ENCODE peak calls at places on chromosomes 13 and 19, in ten cellular contexts. C is GM23248, R is neural progenitor cell, J is HL-60, M is osteoblast, T is right lobe of liver, E is left ventricle myocardium inferior, I is psoas muscle, F is IMR-90, K is heart left ventricle. N is an unnamed sample.
A peak's percentile ranks its signal among the peaks of the same experiment; 100 is the strongest.

GRCh38 chr13:110265682-110266430 is 41.1 kb downstream of the COL4A1 start:
- DNase-seq in C (no peak), R (peak; percentile 48), J (no peak), M (no peak), T (no peak), E (peak; percentile 62), I (peak; percentile 47), F (no peak), K (peak; percentile 61), N (no peak)

GRCh38 chr13:44989941-44990340 is 603 bp downstream of the GPALPP1 start:
- DNase-seq in C (peak; percentile 55), R (no peak), J (no peak), M (peak; percentile 68), T (no peak), E (no peak), I (no peak), F (no peak), K (no peak), N (no peak)

GRCh38 chr13:46602531-46602930 is 49.6 kb downstream of the LRCH1 start:
- DNase-seq in C (no peak), R (no peak), J (no peak), M (no peak), T (no peak), E (no peak), I (no peak), F (no peak), K (no peak), N (no peak)

GRCh38 chr13:32905063-32905863 is 111.0 kb upstream of the KL start:
- DNase-seq in C (peak; percentile 67), R (no peak), J (peak; percentile 48), M (no peak), T (no peak), E (no peak), I (no peak), F (peak; percentile 3), K (no peak), N (no peak)

GRCh38 chr13:108859202-108860012 is 230.0 kb downstream of the MYO16 start:
- DNase-seq in C (peak; percentile 28), R (no peak), J (no peak), M (peak; percentile 1), T (no peak), E (no peak), I (no peak), F (peak; percentile 92), K (no peak), N (no peak)

GRCh38 chr13:113005076-113005865 is 36.3 kb downstream of the MCF2L start:
- DNase-seq in C (no peak), R (no peak), J (no peak), M (no peak), T (no peak), E (no peak), I (no peak), F (no peak), K (no peak), N (no peak)

GRCh38 chr13:65656740-65657329 is 1573.3 kb downstream of the PCDH9 start:
- DNase-seq in C (peak; percentile 6), R (no peak), J (no peak), M (no peak), T (no peak), E (no peak), I (no peak), F (peak; percentile 30), K (no peak), N (no peak)

GRCh38 chr13:92413452-92413851 is 813.2 kb upstream of the GPC6 start:
- DNase-seq in C (no peak), R (no peak), J (no peak), M (no peak), T (no peak), E (no peak), I (no peak), F (no peak), K (no peak), N (no peak)

GRCh38 chr19:13833330-13834265 is 38.4 kb downstream of the ZSWIM4 start:
- DNase-seq in C (peak; percentile 93), R (peak; percentile 95), J (peak; percentile 93), M (peak; percentile 99), T (peak; percentile 95), E (peak; percentile 96), I (peak; percentile 98), F (peak; percentile 86), K (peak; percentile 96), N (peak; percentile 94)

GRCh38 chr19:13830761-13831481 is 35.7 kb downstream of the ZSWIM4 start:
- DNase-seq in C (peak; percentile 77), R (no peak), J (no peak), M (peak; percentile 77), T (no peak), E (no peak), I (no peak), F (no peak), K (no peak), N (no peak)

GRCh38 chr19:13831560-13832056 is 36.4 kb downstream of the ZSWIM4 start:
- DNase-seq in C (peak; percentile 37), R (no peak), J (no peak), M (peak; percentile 81), T (no peak), E (no peak), I (no peak), F (no peak), K (no peak), N (no peak)

GRCh38 chr19:13834308-13834790 is 39.1 kb downstream of the ZSWIM4 start:
- DNase-seq in C (peak; percentile 83), R (no peak), J (no peak), M (peak; percentile 93), T (no peak), E (no peak), I (no peak), F (peak; percentile 76), K (no peak), N (no peak)

DNA sequence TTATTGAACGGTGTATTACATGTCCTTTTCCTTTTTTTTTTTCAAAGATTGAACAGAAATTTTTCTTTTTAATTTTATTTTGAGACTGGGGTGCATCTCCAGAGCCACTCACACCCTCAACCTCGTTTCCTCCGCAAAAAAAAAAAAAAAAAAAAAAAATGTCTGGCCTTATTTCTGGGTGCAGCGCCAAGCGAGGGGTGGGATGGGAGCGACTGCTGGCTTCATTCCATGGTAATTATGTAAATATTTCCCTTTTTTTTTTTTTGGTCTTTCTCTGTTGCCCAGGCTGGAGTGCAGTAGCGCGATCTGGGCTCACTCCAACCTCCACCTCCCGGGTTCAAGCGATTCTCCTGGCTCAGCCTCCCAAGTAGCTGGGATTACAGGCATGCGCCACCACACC is 36.9 kb downstream of the ZSWIM4 start:
- DNase-seq in C (peak; percentile 66), R (no peak), J (no peak), M (peak; percentile 77), T (no peak), E (no peak), I (no peak), F (no peak), K (no peak), N (no peak)
- H3K27me3 ChIP-seq in C (no peaks in the 10 kb centered on the region), R (no peaks in the 10 kb centered on the region), J (no peaks in the 10 kb centered on the region), M (no peaks in the 10 kb centered on the region), T (no peaks in the 10 kb centered on the region), E (no peaks in the 10 kb centered on the region), I (no peaks in the 10 kb centered on the region), F (no peaks in the 10 kb centered on the region), K (no peaks in the 10 kb centered on the region), N (no peaks in the 10 kb centered on the region)

DNA sequence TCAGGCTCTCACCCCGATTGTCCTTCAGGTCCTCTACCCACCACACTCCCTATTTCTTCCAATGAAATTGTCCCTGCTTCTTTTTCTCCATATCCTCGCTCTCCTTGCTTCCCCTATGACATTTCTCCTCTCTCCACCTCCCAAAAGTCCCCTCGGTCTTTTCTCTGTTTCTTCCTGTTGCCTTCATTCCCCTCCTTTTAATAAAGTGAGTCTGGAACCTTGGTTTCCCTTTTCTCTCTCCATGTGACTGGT is 676 bp upstream of the ZNF574 start:
- DNase-seq in C (no peak), R (no peak), J (no peak), M (no peak), T (no peak), E (no peak), I (no peak), F (no peak), K (no peak), N (no peak)
- H3K4me3 ChIP-seq in C (peak overlapping the region; percentile 82), R (peak overlapping the region; percentile 60), J (peak overlapping the region; percentile 57), M (peak overlapping the region; percentile 92), T (peak overlapping the region; percentile 71), E (peak overlapping the region; percentile 95), I (peak overlapping the region; percentile 92), F (peak overlapping the region; percentile 75), K (peak overlapping the region; percentile 68), N (peak overlapping the region; percentile 84)

GRCh38 chr19:4693078-4693350 is 22.9 kb upstream of the MYDGF start:
- DNase-seq in C (no peak), R (no peak), J (no peak), M (no peak), T (no peak), E (no peak), I (no peak), F (no peak), K (no peak), N (no peak)

GRCh38 chr19:4689403-4689802 is 19.3 kb upstream of the MYDGF start:
- DNase-seq in C (no peak), R (no peak), J (no peak), M (no peak), T (no peak), E (no peak), I (no peak), F (no peak), K (no peak), N (no peak)

GRCh38 chr19:4692275-4693077 is 22.3 kb upstream of the MYDGF start:
- DNase-seq in C (no peak), R (no peak), J (no peak), M (no peak), T (no peak), E (no peak), I (no peak), F (no peak), K (no peak), N (no peak)

GRCh38 chr19:4690362-4690761 is 20.2 kb upstream of the MYDGF start:
- DNase-seq in C (no peak), R (no peak), J (no peak), M (no peak), T (no peak), E (no peak), I (no peak), F (no peak), K (no peak), N (no peak)

GRCh38 chr19:4691383-4691782 is 21.2 kb upstream of the MYDGF start:
- DNase-seq in C (no peak), R (no peak), J (no peak), M (no peak), T (peak; percentile 78), E (peak; percentile 50), I (no peak), F (no peak), K (no peak), N (no peak)
- H3K27ac ChIP-seq in C (no peak overlapping the region), R (no peak overlapping the region), J (no peak overlapping the region), M (no peak overlapping the region), T (peak overlapping the region; percentile 51), E (no peak overlapping the region), I (peak overlapping the region; percentile 95), F (no peak overlapping the region), K (no peak overlapping the region), N (no peak overlapping the region)

GRCh38 chr13:28056426-28056825 is 44.0 kb downstream of the FLT3 start:
- DNase-seq in C (no peak), R (no peak), J (no peak), M (no peak), T (no peak), E (no peak), I (no peak), F (no peak), K (no peak), N (no peak)

GRCh38 chr13:28059214-28059613 is 41.2 kb downstream of the FLT3 start:
- DNase-seq in C (peak; percentile 45), R (peak; percentile 62), J (peak; percentile 73), M (no peak), T (peak; percentile 65), E (no peak), I (no peak), F (peak; percentile 15), K (no peak), N (no peak)

GRCh38 chr13:28056970-28057712 is 43.2 kb downstream of the FLT3 start:
- DNase-seq in C (no peak), R (no peak), J (no peak), M (no peak), T (no peak), E (no peak), I (no peak), F (no peak), K (no peak), N (no peak)

GRCh38 chr13:28052945-28053344 is 47.4 kb downstream of the FLT3 start:
- DNase-seq in C (no peak), R (no peak), J (peak; percentile 70), M (no peak), T (no peak), E (no peak), I (no peak), F (peak; percentile 41), K (no peak), N (no peak)

DNA sequence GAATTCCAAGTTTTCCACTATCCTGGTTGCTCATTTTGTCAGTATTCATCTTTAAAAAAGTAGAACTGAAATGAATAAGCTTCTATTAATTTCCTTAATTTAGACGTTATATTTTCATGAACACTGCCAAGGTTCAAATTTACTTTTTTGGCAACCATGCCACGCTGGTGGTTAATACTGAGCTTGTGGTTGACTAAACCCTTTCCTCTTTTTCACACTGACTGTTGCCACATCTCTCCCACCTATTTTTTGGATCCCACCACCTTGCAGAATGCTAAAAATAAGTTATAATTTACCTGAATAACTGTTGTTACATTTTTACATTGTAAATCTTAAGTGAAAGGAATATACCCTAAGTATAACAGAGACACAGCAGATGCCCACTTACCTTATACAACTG is 45.0 kb downstream of the FLT3 start:
- DNase-seq in C (no peak), R (no peak), J (peak; percentile 75), M (no peak), T (no peak), E (no peak), I (no peak), F (no peak), K (no peak), N (no peak)
- H3K27me3 ChIP-seq in C (peaks cover 23% of the 10 kb centered on the region), R (no peaks in the 10 kb centered on the region), J (no peaks in the 10 kb centered on the region), M (peaks cover 18% of the 10 kb centered on the region), T (no peaks in the 10 kb centered on the region), E (peaks cover 61% of the 10 kb centered on the region), I (peaks cover 15% of the 10 kb centered on the region), F (peaks cover 13% of the 10 kb centered on the region), K (peaks cover 12% of the 10 kb centered on the region), N (no peaks in the 10 kb centered on the region)